ENCODE peak calls at places on chromosome 2, in eight cellular contexts. L is endothelial cell of umbilical vein, B is K562, A is HepG2, M is GM12878, T is HCT116, I is H1, S is SK-N-SH. D is an unnamed sample.

GRCh38 chr2:153770359-153770991 is 101.2 kb upstream of the GALNT13 start:
- DNase-seq in T (peak), I (no peak), B (no peak), S (peak), A (no peak), M (no peak), L (no peak), D (no peak)

GRCh38 chr2:174787485-174788205 is 23.4 kb upstream of the CHRNA1 start:
- DNase-seq in I (peak), S (peak), A (peak), B (no peak), L (peak), M (no peak), T (no peak), D (peak)

GRCh38 chr2:232435805-232436204 is 20.1 kb upstream of the ALPI start:
- DNase-seq in L (no peak), A (no peak), S (peak), I (no peak), M (no peak), B (no peak), T (no peak), D (no peak)

GRCh38 chr2:164746713-164747112 is 94.9 kb downstream of the COBLL1 start:
- DNase-seq in T (no peak), B (no peak), A (no peak), I (no peak), L (no peak), M (no peak), S (no peak), D (no peak)

GRCh38 chr2:26396734-26397298 is 4.9 kb upstream of the DRC1 start:
- DNase-seq in T (no peak), A (no peak), B (peak), L (no peak), I (no peak), S (no peak), M (no peak), D (no peak)

GRCh38 chr2:144331652-144332355 is 188.1 kb downstream of the ZEB2 start:
- DNase-seq in S (peak), M (no peak), L (peak), T (peak), A (no peak), I (peak), B (peak), D (no peak)

GRCh38 chr2:80530442-80531064 is 226.0 kb upstream of the LRRTM1 start:
- DNase-seq in M (peak), A (no peak), I (no peak), T (no peak), L (no peak), S (no peak), B (no peak), D (no peak)

GRCh38 chr2:45643095-45643494 is 8.4 kb upstream of the PRKCE start:
- DNase-seq in L (peak), B (no peak), I (peak), A (no peak), M (no peak), S (no peak), T (no peak), D (no peak)

GRCh38 chr2:46865181-46865970 is 50.2 kb downstream of the MCFD2 start:
- DNase-seq in M (no peak), I (no peak), L (no peak), B (no peak), S (no peak), A (no peak), T (no peak), D (no peak)

GRCh38 chr2:227406177-227407031 is 18.7 kb upstream of the SCYGR1 start:
- DNase-seq in M (no peak), B (peak), I (peak), A (peak), T (peak), S (peak), L (peak), D (peak)

GRCh38 chr2:223545830-223546229 is 56.3 kb downstream of the SCG2 start:
- DNase-seq in A (no peak), B (no peak), M (no peak), T (no peak), L (no peak), S (peak), I (no peak), D (no peak)

GRCh38 chr2:236045264-236046235 is 122.6 kb downstream of the GBX2 start:
- DNase-seq in A (no peak), L (no peak), M (no peak), I (no peak), T (no peak), S (no peak), B (no peak), D (no peak)

GRCh38 chr2:63023444-63023843 is 27.2 kb upstream of the OTX1 start:
- DNase-seq in M (peak), L (peak), A (peak), I (no peak), B (peak), T (peak), S (peak), D (no peak)

GRCh38 chr2:19231625-19232024 is 126.8 kb downstream of the OSR1 start:
- DNase-seq in A (no peak), M (no peak), L (no peak), B (no peak), T (no peak), S (no peak), I (no peak), D (no peak)

GRCh38 chr2:176152350-176153181 is 1.2 kb downstream of the HOXD4 start:
- DNase-seq in A (no peak), I (no peak), S (no peak), M (no peak), T (no peak), B (no peak), L (no peak), D (no peak)

GRCh38 chr2:36352024-36352398 is 3.6 kb upstream of the CRIM1 start:
- DNase-seq in A (peak), L (peak), I (no peak), M (peak), T (peak), B (peak), S (peak), D (no peak)

GRCh38 chr2:183124222-183124956 is at the start of gene NUP35:
- DNase-seq in A (peak), M (peak), L (peak), S (peak), I (peak), T (peak), B (peak), D (peak)

GRCh38 chr2:235654115-235654514 is 160.3 kb downstream of the AGAP1 start:
- DNase-seq in M (no peak), T (no peak), A (no peak), L (peak), S (no peak), I (no peak), B (no peak), D (no peak)

GRCh38 chr2:20929721-20930120 is 106.8 kb upstream of the LDAH start:
- DNase-seq in M (no peak), B (no peak), L (no peak), T (no peak), S (no peak), I (no peak), A (peak), D (no peak)

GRCh38 chr2:8478133-8478793 is 203.6 kb upstream of the ID2 start:
- DNase-seq in M (no peak), T (no peak), B (no peak), A (no peak), I (no peak), S (no peak), L (no peak), D (no peak)

GRCh38 chr2:28338754-28339325 is 53.8 kb upstream of the FOSL2 start:
- DNase-seq in S (no peak), A (no peak), M (no peak), L (no peak), B (no peak), T (no peak), I (no peak), D (no peak)

GRCh38 chr2:130916438-130916705 is 79.7 kb downstream of the ARHGEF4 start:
- DNase-seq in T (no peak), L (no peak), I (no peak), B (no peak), S (no peak), M (no peak), A (no peak), D (no peak)

GRCh38 chr2:230457073-230457768 is 41.2 kb downstream of the SP100 start:
- DNase-seq in M (no peak), B (no peak), T (no peak), A (no peak), S (no peak), L (no peak), I (no peak), D (no peak)

DNA sequence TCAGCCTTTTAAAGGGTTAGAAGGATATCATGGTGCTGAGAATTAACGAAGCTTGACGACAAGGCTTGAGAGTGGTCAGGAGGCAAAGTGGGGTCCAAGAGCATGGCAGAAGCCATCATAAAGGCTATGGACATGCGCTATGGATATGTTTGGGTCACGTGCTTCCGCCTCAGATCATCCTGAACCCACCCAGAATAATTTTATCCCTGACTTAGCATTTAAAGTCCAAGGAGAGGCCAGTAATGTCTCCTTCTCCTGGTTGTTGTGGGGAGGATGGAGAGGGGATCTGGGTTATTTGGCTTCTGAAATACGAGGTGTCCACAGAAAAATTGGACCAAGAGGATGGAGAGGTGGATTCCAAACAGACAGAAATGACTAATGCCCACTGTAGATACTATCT is 38.8 kb upstream of the RBMS1 start:
- DNase-seq in I (no peak), L (no peak), T (no peak), B (no peak), A (no peak), M (no peak), S (no peak), D (no peak)
- TF ChIP-seq POLR2AphosphoS5 in I (no peak), L (no peak), T (no peak), B (no peak), A (no peak), M (no peak), S (no peak), D (no peak)

DNA sequence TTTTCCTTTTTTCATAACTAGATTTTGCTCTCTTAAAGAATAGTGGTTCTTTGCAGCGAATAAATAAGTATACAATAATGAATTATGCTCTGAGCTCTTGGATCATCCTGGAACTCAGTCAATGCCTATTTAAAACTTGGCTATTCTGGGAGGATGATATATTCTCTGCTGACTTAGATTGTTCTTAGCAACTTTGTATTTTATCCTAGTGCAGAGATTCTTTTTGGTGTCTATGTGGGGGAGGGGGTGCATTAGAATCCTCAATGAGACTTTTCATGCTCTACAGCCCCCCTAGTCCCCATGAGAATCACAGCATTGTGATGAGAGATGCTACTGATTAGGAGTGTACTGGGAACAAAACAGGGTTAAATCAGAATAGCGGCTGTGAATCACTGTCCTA is 8.8 kb upstream of the FAM98A start:
- DNase-seq in L (no peak), T (no peak), A (no peak), S (no peak), B (no peak), I (no peak), M (no peak), D (no peak)
- H3K9ac ChIP-seq in L (no peak), T (no peak), A (no peak), S (no peak), B (no peak), I (no peak), M (no peak), D (no peak)

GRCh38 chr2:205675861-205676516 is 6.3 kb upstream of the NRP2 start:
- DNase-seq in B (no peak), L (peak), S (peak), T (peak), I (no peak), M (no peak), A (peak), D (peak)
- H3K4me3 ChIP-seq in B (no peak), L (no peak), S (no peak), T (no peak), I (no peak), M (no peak), A (no peak), D (no peak)

DNA sequence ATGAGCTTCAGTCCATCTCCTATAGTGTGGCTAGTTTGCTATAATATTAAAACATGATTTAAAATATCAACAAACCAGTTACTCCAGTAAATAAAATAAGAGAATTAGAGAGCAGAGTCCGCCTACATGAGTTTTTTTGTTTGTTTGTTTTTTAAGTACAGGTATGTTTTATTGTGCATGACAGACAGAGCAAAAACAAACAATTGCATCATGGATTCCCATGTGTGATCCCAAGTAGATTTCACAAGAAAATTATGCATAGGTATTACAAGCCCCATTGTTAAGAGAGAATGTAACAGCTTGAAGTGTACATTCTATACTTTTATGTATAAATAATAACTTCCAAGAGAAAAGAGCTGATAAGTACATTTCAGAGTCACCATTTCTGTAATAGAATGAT is 21.0 kb downstream of the SULT1C3 start:
- DNase-seq in L (no peak), A (no peak), M (no peak), T (no peak), I (no peak), S (no peak), B (no peak), D (no peak)
- TF ChIP-seq POLR2AphosphoS5 in L (no peak), A (no peak), M (no peak), T (no peak), I (no peak), S (no peak), B (no peak), D (no peak)